ENCODE peak calls at places on chromosomes 16 and 17, in nine cellular contexts. Z is transverse colon; E is ovary; P is Panc1; G is GM10248; K is CD8-positive, alpha-beta T cell; I is endothelial cell; H is endodermal cell; N is AG10803. O is an unnamed sample.

GRCh38 chr17:14372905-14373559 is 72.2 kb downstream of the HS3ST3B1 start:
- DNase-seq in N (no peak), P (no peak), E (no peak), Z (no peak), G (no peak), H (peak), I (no peak), K (no peak), O (no peak)

GRCh38 chr17:1110844-1111598 is 68.8 kb downstream of the ABR start:
- DNase-seq in P (peak), H (peak), Z (peak), I (no peak), N (peak), E (no peak), G (no peak), K (no peak), O (peak)

GRCh38 chr16:80449332-80449731 is 91.5 kb upstream of the DYNLRB2 start:
- DNase-seq in K (no peak), H (no peak), G (no peak), I (no peak), P (no peak), Z (no peak), N (no peak), E (no peak), O (no peak)

GRCh38 chr16:10883004-10883403 is 6.0 kb downstream of the CIITA start:
- DNase-seq in Z (no peak), I (no peak), K (no peak), H (no peak), E (no peak), G (no peak), P (no peak), N (no peak), O (no peak)

GRCh38 chr17:50630524-50631194 is 4.0 kb upstream of the ABCC3 start:
- DNase-seq in G (peak), P (no peak), Z (peak), N (no peak), K (peak), E (no peak), H (peak), I (peak), O (peak)

GRCh38 chr16:55697867-55698266 is 42.1 kb downstream of the SLC6A2 start:
- DNase-seq in K (no peak), G (no peak), P (no peak), Z (no peak), H (peak), I (no peak), N (no peak), E (no peak), O (no peak)

GRCh38 chr17:72985882-72986720 is 106.4 kb downstream of the SLC39A11 start:
- DNase-seq in I (peak), N (peak), H (peak), Z (peak), P (peak), K (peak), G (peak), E (no peak), O (peak)

GRCh38 chr17:35801583-35802224 is 6.3 kb upstream of the MMP28 start:
- DNase-seq in N (peak), E (peak), G (no peak), H (no peak), I (peak), Z (peak), K (peak), P (no peak), O (peak)

GRCh38 chr17:57355090-57355859 is 99.0 kb downstream of the MSI2 start:
- DNase-seq in K (no peak), P (no peak), I (no peak), Z (peak), E (no peak), G (no peak), N (no peak), H (peak), O (no peak)

GRCh38 chr16:58306327-58306726 is 11.5 kb upstream of the PRSS54 start:
- DNase-seq in N (peak), P (no peak), K (no peak), G (no peak), Z (peak), E (no peak), H (peak), I (peak), O (peak)

GRCh38 chr16:53534206-53534605 is 31.2 kb upstream of the AKTIP start:
- DNase-seq in P (no peak), N (no peak), K (no peak), I (no peak), Z (no peak), G (no peak), E (no peak), H (peak), O (no peak)

GRCh38 chr17:39173539-39174274 is 7.7 kb upstream of the ARL5C start:
- DNase-seq in P (no peak), N (no peak), Z (no peak), E (no peak), K (no peak), I (no peak), G (no peak), H (no peak), O (no peak)

GRCh38 chr16:29148867-29149272 is 164.0 kb downstream of the LAT start:
- DNase-seq in G (no peak), I (no peak), P (no peak), E (peak), N (no peak), H (no peak), K (peak), Z (peak), O (peak)

GRCh38 chr17:9998060-9998459 is 93.0 kb upstream of the RCVRN start:
- DNase-seq in G (no peak), N (peak), Z (no peak), P (no peak), H (no peak), K (no peak), I (no peak), E (no peak), O (no peak)

GRCh38 chr17:49574283-49574892 is 1.3 kb upstream of the NXPH3 start:
- DNase-seq in P (no peak), K (no peak), I (no peak), Z (no peak), H (peak), E (peak), G (no peak), N (no peak), O (no peak)

GRCh38 chr16:57534881-57535658 is 1.3 kb downstream of the CCDC102A start:
- DNase-seq in E (peak), G (peak), H (peak), K (peak), N (no peak), Z (no peak), I (no peak), P (no peak), O (no peak)

GRCh38 chr17:76432712-76433336 is 20.1 kb downstream of the UBE2O start:
- DNase-seq in Z (no peak), G (no peak), E (no peak), H (peak), P (no peak), K (no peak), N (no peak), I (no peak), O (no peak)

GRCh38 chr17:1553354-1554266 is 9.0 kb downstream of the PITPNA start:
- DNase-seq in N (no peak), I (no peak), Z (no peak), E (no peak), H (no peak), K (no peak), G (no peak), P (no peak), O (no peak)

GRCh38 chr17:77891602-77892001 is 66.9 kb upstream of the TNRC6C start:
- DNase-seq in I (no peak), K (no peak), H (no peak), E (no peak), Z (no peak), G (no peak), P (no peak), N (no peak), O (no peak)

GRCh38 chr17:350706-351435 is 1.7 kb downstream of the RPH3AL start:
- DNase-seq in H (peak), Z (peak), K (no peak), I (peak), N (peak), G (no peak), E (peak), P (no peak), O (peak)

GRCh38 chr17:60909405-60909804 is 231.8 kb downstream of the BCAS3 start:
- DNase-seq in E (no peak), G (no peak), I (no peak), N (no peak), P (no peak), H (no peak), K (no peak), Z (no peak), O (no peak)

GRCh38 chr17:34588266-34588665 is 8.9 kb downstream of the TMEM132E start:
- DNase-seq in I (no peak), Z (no peak), N (no peak), E (no peak), G (no peak), P (no peak), H (no peak), K (no peak), O (no peak)

GRCh38 chr16:72937360-72937759 is 110.6 kb downstream of the ZFHX3 start:
- DNase-seq in K (no peak), E (no peak), I (no peak), N (no peak), H (peak), Z (no peak), P (no peak), G (no peak), O (no peak)

GRCh38 chr17:75652934-75653549 is 13.9 kb downstream of the RECQL5 start:
- DNase-seq in E (peak), G (peak), P (no peak), N (no peak), Z (no peak), K (no peak), H (peak), I (peak), O (no peak)

GRCh38 chr17:82876602-82877391 is 37.0 kb upstream of the ZNF750 start:
- DNase-seq in I (peak), Z (peak), E (peak), P (no peak), K (no peak), N (peak), H (peak), G (no peak), O (peak)

GRCh38 chr16:48335961-48336360 is 49.3 kb downstream of the SIAH1 start:
- DNase-seq in K (no peak), Z (no peak), P (no peak), H (no peak), G (no peak), E (no peak), N (peak), I (no peak), O (no peak)

GRCh38 chr16:69796285-69797118 is 34.4 kb downstream of the WWP2 start:
- DNase-seq in I (peak), H (peak), E (no peak), K (no peak), G (peak), P (peak), N (peak), Z (peak), O (peak)

GRCh38 chr17:82923366-82924113 is 83.7 kb upstream of the ZNF750 start:
- DNase-seq in K (no peak), I (no peak), P (no peak), G (no peak), H (no peak), E (no peak), Z (no peak), N (no peak), O (no peak)

GRCh38 chr16:17474037-17474436 is 3.3 kb upstream of the XYLT1 start:
- DNase-seq in G (no peak), P (no peak), Z (no peak), H (no peak), E (peak), I (no peak), N (no peak), K (no peak), O (no peak)

GRCh38 chr16:19497181-19497580 is 24.7 kb downstream of the GDE1 start:
- DNase-seq in K (no peak), E (no peak), Z (no peak), I (no peak), P (no peak), G (no peak), H (no peak), N (no peak), O (no peak)

GRCh38 chr17:49292901-49293300 is 62.3 kb upstream of the PHOSPHO1 start:
- DNase-seq in N (no peak), H (no peak), K (no peak), G (no peak), E (no peak), P (no peak), Z (no peak), I (no peak), O (no peak)

GRCh38 chr16:12470311-12471229 is 333.1 kb downstream of the CPPED1 start:
- DNase-seq in Z (no peak), K (no peak), G (no peak), E (peak), N (no peak), P (no peak), I (no peak), H (no peak), O (no peak)

GRCh38 chr16:13521356-13521755 is 398.6 kb upstream of the ERCC4 start:
- DNase-seq in G (no peak), E (no peak), H (peak), P (no peak), I (no peak), Z (no peak), K (no peak), N (no peak), O (no peak)

GRCh38 chr16:87457724-87458423 is 35.0 kb downstream of the ZCCHC14 start:
- DNase-seq in H (peak), K (no peak), I (no peak), G (peak), Z (no peak), N (peak), E (peak), P (peak), O (no peak)

GRCh38 chr16:53651357-53651756 is 52.3 kb downstream of the RPGRIP1L start:
- DNase-seq in K (no peak), Z (no peak), G (no peak), E (no peak), P (no peak), I (no peak), N (no peak), H (peak), O (no peak)

GRCh38 chr17:45269912-45270311 is 8.0 kb upstream of the SPATA32 start:
- DNase-seq in P (no peak), E (no peak), I (no peak), N (no peak), K (no peak), Z (no peak), H (no peak), G (no peak), O (no peak)
- TF ChIP-seq CTCF in P (no peak), E (no peak), I (no peak), N (no peak), K (no peak), Z (no peak), H (no peak), G (no peak), O (no peak)

GRCh38 chr17:41687828-41688640 is 651 bp upstream of the EIF1 start:
- DNase-seq in E (peak), Z (peak), K (peak), N (no peak), H (peak), G (no peak), I (peak), P (no peak), O (peak)
- TF ChIP-seq CTCF in E (no peak), Z (peak), K (peak), N (peak), H (peak), G (peak), I (no peak), P (peak), O (no peak)

GRCh38 chr17:80442764-80443163 is 27.8 kb downstream of the ENDOV start:
- DNase-seq in P (no peak), Z (no peak), N (no peak), E (no peak), G (no peak), H (no peak), I (no peak), K (no peak), O (no peak)
- TF ChIP-seq CTCF in P (no peak), Z (no peak), N (no peak), E (no peak), G (no peak), H (no peak), I (no peak), K (no peak), O (no peak)

GRCh38 chr16:67015317-67015731 is 13.6 kb upstream of the CBFB start:
- DNase-seq in H (no peak), K (no peak), Z (peak), E (peak), I (no peak), N (no peak), P (no peak), G (no peak), O (no peak)
- TF ChIP-seq CTCF in H (peak), K (no peak), Z (no peak), E (no peak), I (no peak), N (no peak), P (peak), G (peak), O (no peak)

O was measured in mucosa of descending colon.